ENCODE peak calls at places on chromosomes 3 and 15, in nine cellular contexts. W, Z, C, I, R, V, J, G and L are unnamed samples.

GRCh38 chr3:195129644-195130492 is 141.1 kb downstream of the XXYLT1 start:
- DNase-seq in W (peak; percentile 80), Z (no peak), C (no peak), I (no peak), R (peak; percentile 52), V (peak; percentile 76), J (no peak), G (no peak), L (no peak)

GRCh38 chr3:58164916-58165821 is 45.6 kb downstream of the DNASE1L3 start:
- DNase-seq in W (no peak), Z (no peak), C (peak; percentile 73), I (peak; percentile 55), R (no peak), V (peak; percentile 84), J (no peak), G (no peak), L (no peak)

GRCh38 chr3:157463819-157464218 is 27.2 kb downstream of the PTX3 start:
- DNase-seq in W (no peak), Z (no peak), C (no peak), I (no peak), R (no peak), V (no peak), J (no peak), G (no peak), L (no peak)

GRCh38 chr15:96336643-96337353 is 6.3 kb downstream of the NR2F2 start:
- DNase-seq in W (no peak), Z (no peak), C (no peak), I (no peak), R (peak; percentile 45), V (peak; percentile 45), J (no peak), G (no peak), L (no peak)

GRCh38 chr3:4820296-4821121 is 158.7 kb upstream of the BHLHE40 start:
- DNase-seq in W (no peak), Z (no peak), C (no peak), I (no peak), R (no peak), V (no peak), J (no peak), G (no peak), L (no peak)

GRCh38 chr3:58568572-58569286 is 8.5 kb downstream of the FAM107A start:
- DNase-seq in W (peak; percentile 69), Z (peak; percentile 88), C (peak; percentile 71), I (peak; percentile 76), R (peak; percentile 70), V (peak; percentile 39), J (peak; percentile 2), G (peak; percentile 32), L (peak; percentile 53)

GRCh38 chr15:70299931-70300858 is 202.5 kb upstream of the TLE3 start:
- DNase-seq in W (peak; percentile 81), Z (no peak), C (no peak), I (no peak), R (no peak), V (no peak), J (no peak), G (no peak), L (no peak)

GRCh38 chr3:9715764-9716437 is 12.3 kb downstream of the CPNE9 start:
- DNase-seq in W (no peak), Z (no peak), C (peak; percentile 84), I (peak; percentile 72), R (peak; percentile 93), V (peak; percentile 87), J (peak; percentile 86), G (no peak), L (peak; percentile 59)